ENCODE peak calls at places on chromosome X, in eight cellular contexts. One of them, this sample, is unnamed. For H3K4me1, the result is how much of the 10 kb centered on the place peaks cover.

GRCh38 chrX:15399901-15400500 is 15.8 kb upstream of the VEGFD start:
- DNase-seq in HepG2: peak
- DNase-seq in Peyer's patch: no peak
- DNase-seq in IMR-90: no peak
- DNase-seq in uterus: no peak
- DNase-seq in body of pancreas: no peak
- DNase-seq in H1: no peak
- DNase-seq in tibial nerve: no peak
- DNase-seq in this sample: no peak

GRCh38 chrX:87900320-87900908 is 382.8 kb downstream of the KLHL4 start:
- DNase-seq in HepG2: no peak
- DNase-seq in Peyer's patch: no peak
- DNase-seq in IMR-90: no peak
- DNase-seq in uterus: no peak
- DNase-seq in body of pancreas: peak
- DNase-seq in H1: no peak
- DNase-seq in tibial nerve: no peak
- DNase-seq in this sample: no peak

GRCh38 chrX:69158166-69159040 is 6.8 kb downstream of the PJA1 start:
- DNase-seq in HepG2: peak
- DNase-seq in Peyer's patch: no peak
- DNase-seq in IMR-90: peak
- DNase-seq in uterus: peak
- DNase-seq in body of pancreas: peak
- DNase-seq in H1: no peak
- DNase-seq in tibial nerve: peak
- DNase-seq in this sample: no peak

GRCh38 chrX:37926700-37927099 is 79.3 kb upstream of the DYNLT3 start:
- DNase-seq in HepG2: peak
- DNase-seq in Peyer's patch: no peak
- DNase-seq in IMR-90: peak
- DNase-seq in uterus: no peak
- DNase-seq in body of pancreas: no peak
- DNase-seq in H1: no peak
- DNase-seq in tibial nerve: no peak
- DNase-seq in this sample: no peak

GRCh38 chrX:2710041-2710471 is 19.0 kb downstream of the CD99 start:
- DNase-seq in HepG2: no peak
- DNase-seq in Peyer's patch: peak
- DNase-seq in IMR-90: peak
- DNase-seq in uterus: no peak
- DNase-seq in body of pancreas: peak
- DNase-seq in H1: no peak
- DNase-seq in tibial nerve: no peak
- DNase-seq in this sample: no peak

GRCh38 chrX:68696267-68696666 is 48.8 kb downstream of the STARD8 start:
- DNase-seq in HepG2: no peak
- DNase-seq in Peyer's patch: no peak
- DNase-seq in IMR-90: no peak
- DNase-seq in uterus: no peak
- DNase-seq in body of pancreas: no peak
- DNase-seq in H1: no peak
- DNase-seq in tibial nerve: no peak
- DNase-seq in this sample: no peak

GRCh38 chrX:44785652-44786051 is 58.2 kb upstream of the DUSP21 start:
- DNase-seq in HepG2: no peak
- DNase-seq in Peyer's patch: no peak
- DNase-seq in IMR-90: peak
- DNase-seq in uterus: no peak
- DNase-seq in body of pancreas: no peak
- DNase-seq in H1: no peak
- DNase-seq in tibial nerve: no peak
- DNase-seq in this sample: no peak

GRCh38 chrX:130091976-130092522 is 18.2 kb downstream of the ELF4 start:
- DNase-seq in HepG2: peak
- DNase-seq in Peyer's patch: peak
- DNase-seq in IMR-90: no peak
- DNase-seq in uterus: no peak
- DNase-seq in body of pancreas: no peak
- DNase-seq in H1: no peak
- DNase-seq in tibial nerve: no peak
- DNase-seq in this sample: no peak

DNA sequence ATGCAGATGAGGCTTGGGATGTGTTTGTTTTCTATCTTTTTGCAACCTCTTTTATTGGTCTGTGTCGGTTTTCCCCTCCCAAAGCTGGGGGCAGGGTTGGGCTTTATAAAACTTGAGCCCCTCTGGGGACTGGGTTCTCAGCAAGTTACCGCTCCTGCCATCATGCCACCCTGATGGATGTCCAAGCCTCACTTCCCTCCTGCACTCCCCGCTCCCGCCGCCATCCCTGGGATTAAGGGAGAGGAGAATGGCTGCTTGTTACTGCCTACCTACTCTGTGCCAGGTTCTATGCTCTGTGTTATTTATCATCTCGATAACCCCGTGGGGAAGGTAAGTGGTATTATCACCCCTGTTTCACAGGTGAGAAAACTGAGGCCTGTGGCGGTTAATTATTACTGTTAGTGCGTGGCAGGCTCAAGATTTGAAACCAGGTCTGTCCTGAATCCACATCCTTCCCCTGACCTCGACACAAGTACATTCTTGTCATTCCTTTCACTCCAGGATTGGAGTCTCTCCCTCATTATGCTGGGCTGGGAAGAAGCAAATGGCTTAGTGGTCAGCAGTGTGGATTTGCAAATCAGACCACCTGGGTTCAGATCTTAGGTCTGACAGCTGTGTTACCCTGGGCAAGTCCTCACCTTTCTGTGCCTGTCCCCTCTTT is 4.5 kb downstream of the UBA1 start:
- DNase-seq in HepG2: no peak
- DNase-seq in Peyer's patch: no peak
- DNase-seq in IMR-90: peak
- DNase-seq in uterus: no peak
- DNase-seq in body of pancreas: no peak
- DNase-seq in H1: no peak
- DNase-seq in tibial nerve: no peak
- DNase-seq in this sample: no peak
- H3K4me1 ChIP-seq in HepG2: half or more
- H3K4me1 ChIP-seq in Peyer's patch: under half
- H3K4me1 ChIP-seq in IMR-90: under half
- H3K4me1 ChIP-seq in uterus: under half
- H3K4me1 ChIP-seq in body of pancreas: under half
- H3K4me1 ChIP-seq in H1: under half
- H3K4me1 ChIP-seq in tibial nerve: under half
- H3K4me1 ChIP-seq in this sample: under half

DNA sequence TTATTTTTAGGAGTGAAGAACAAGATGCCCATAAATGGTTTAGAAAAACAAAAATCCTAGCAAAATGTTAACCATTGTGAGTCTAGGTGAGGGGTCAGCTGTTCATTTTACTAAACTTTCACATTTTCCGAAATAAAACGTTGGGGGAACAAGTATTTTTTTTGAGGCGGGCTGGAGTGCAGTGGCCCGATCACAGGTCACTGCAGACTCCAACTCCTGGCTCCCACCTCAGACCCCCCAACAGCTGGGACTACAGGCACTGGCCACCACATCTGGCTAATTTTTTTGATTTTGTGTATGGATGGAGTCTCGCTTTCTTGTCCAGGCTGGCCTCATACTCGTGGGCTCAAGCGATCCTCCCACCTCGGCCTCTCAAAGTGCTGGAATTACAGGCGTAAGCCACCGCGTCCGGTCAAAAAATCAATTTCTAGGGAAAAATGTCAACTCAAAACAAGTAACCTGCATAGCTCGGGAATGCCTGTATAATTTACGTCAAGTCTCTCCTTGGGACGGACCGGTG is 741 bp upstream of the TAF1 start:
- DNase-seq in HepG2: no peak
- DNase-seq in Peyer's patch: no peak
- DNase-seq in IMR-90: no peak
- DNase-seq in uterus: no peak
- DNase-seq in body of pancreas: no peak
- DNase-seq in H1: no peak
- DNase-seq in tibial nerve: no peak
- DNase-seq in this sample: peak
- TF ChIP-seq POLR2A in HepG2: no peak
- TF ChIP-seq POLR2A in Peyer's patch: peak
- TF ChIP-seq POLR2A in IMR-90: peak
- TF ChIP-seq POLR2A in uterus: no peak
- TF ChIP-seq POLR2A in body of pancreas: no peak
- TF ChIP-seq POLR2A in H1: no peak
- TF ChIP-seq POLR2A in tibial nerve: peak
- TF ChIP-seq POLR2A in this sample: no peak

GRCh38 chrX:81355436-81355835 is 153.5 kb downstream of the SH3BGRL start:
- DNase-seq in HepG2: no peak
- DNase-seq in Peyer's patch: no peak
- DNase-seq in IMR-90: no peak
- DNase-seq in uterus: no peak
- DNase-seq in body of pancreas: no peak
- DNase-seq in H1: no peak
- DNase-seq in tibial nerve: no peak
- DNase-seq in this sample: no peak
- H3K4me1 ChIP-seq in HepG2: under half
- H3K4me1 ChIP-seq in Peyer's patch: under half
- H3K4me1 ChIP-seq in IMR-90: under half
- H3K4me1 ChIP-seq in uterus: under half
- H3K4me1 ChIP-seq in body of pancreas: under half
- H3K4me1 ChIP-seq in H1: under half
- H3K4me1 ChIP-seq in tibial nerve: under half
- H3K4me1 ChIP-seq in this sample: under half

GRCh38 chrX:40107291-40108083 is 9.7 kb upstream of the BCOR start:
- DNase-seq in HepG2: no peak
- DNase-seq in Peyer's patch: peak
- DNase-seq in IMR-90: no peak
- DNase-seq in uterus: peak
- DNase-seq in body of pancreas: peak
- DNase-seq in H1: peak
- DNase-seq in tibial nerve: no peak
- DNase-seq in this sample: peak

GRCh38 chrX:40109288-40110008 is 11.7 kb upstream of the BCOR start:
- DNase-seq in HepG2: peak
- DNase-seq in Peyer's patch: no peak
- DNase-seq in IMR-90: peak
- DNase-seq in uterus: peak
- DNase-seq in body of pancreas: peak
- DNase-seq in H1: no peak
- DNase-seq in tibial nerve: no peak
- DNase-seq in this sample: no peak

GRCh38 chrX:40108084-40108958 is 10.6 kb upstream of the BCOR start:
- DNase-seq in HepG2: peak
- DNase-seq in Peyer's patch: peak
- DNase-seq in IMR-90: no peak
- DNase-seq in uterus: peak
- DNase-seq in body of pancreas: peak
- DNase-seq in H1: peak
- DNase-seq in tibial nerve: no peak
- DNase-seq in this sample: no peak

GRCh38 chrX:40106677-40107290 is 9.0 kb upstream of the BCOR start:
- DNase-seq in HepG2: no peak
- DNase-seq in Peyer's patch: no peak
- DNase-seq in IMR-90: no peak
- DNase-seq in uterus: no peak
- DNase-seq in body of pancreas: no peak
- DNase-seq in H1: no peak
- DNase-seq in tibial nerve: no peak
- DNase-seq in this sample: no peak

GRCh38 chrX:40108959-40109287 is 11.2 kb upstream of the BCOR start:
- DNase-seq in HepG2: no peak
- DNase-seq in Peyer's patch: peak
- DNase-seq in IMR-90: peak
- DNase-seq in uterus: peak
- DNase-seq in body of pancreas: peak
- DNase-seq in H1: peak
- DNase-seq in tibial nerve: no peak
- DNase-seq in this sample: peak
- TF ChIP-seq POLR2A in HepG2: no peak
- TF ChIP-seq POLR2A in Peyer's patch: peak
- TF ChIP-seq POLR2A in IMR-90: no peak
- TF ChIP-seq POLR2A in uterus: no peak
- TF ChIP-seq POLR2A in body of pancreas: peak
- TF ChIP-seq POLR2A in H1: no peak
- TF ChIP-seq POLR2A in tibial nerve: peak
- TF ChIP-seq POLR2A in this sample: peak